ENCODE peak calls at places on chromosomes 12 and 14, in ten cellular contexts. Z, V, X, I, Q, R, P, K, S and C are unnamed samples.

GRCh38 chr12:131041968-131042847 is 88.5 kb downstream of the ADGRD1 start:
- DNase-seq in Z (no peak), V (no peak), X (no peak), I (no peak), Q (no peak), R (no peak), P (no peak), K (peak), S (no peak), C (no peak)

GRCh38 chr12:58186914-58187313 is 245.5 kb downstream of the ATP23 start:
- DNase-seq in Z (no peak), V (no peak), X (no peak), I (no peak), Q (no peak), R (no peak), P (no peak), K (no peak), S (no peak), C (no peak)

GRCh38 chr12:13100882-13101769 is 2.3 kb downstream of the GSG1 start:
- DNase-seq in Z (peak), V (peak), X (peak), I (peak), Q (peak), R (peak), P (peak), K (peak), S (peak), C (peak)

GRCh38 chr14:89695846-89696245 is 258.7 kb downstream of the EFCAB11 start:
- DNase-seq in Z (no peak), V (no peak), X (no peak), I (no peak), Q (no peak), R (no peak), P (no peak), K (no peak), S (no peak), C (no peak)

GRCh38 chr14:101477648-101478047 is 83.6 kb upstream of the DIO3 start:
- DNase-seq in Z (no peak), V (no peak), X (no peak), I (peak), Q (no peak), R (no peak), P (no peak), K (no peak), S (peak), C (no peak)

GRCh38 chr14:75968461-75968860 is 13.3 kb downstream of the TGFB3 start:
- DNase-seq in Z (peak), V (no peak), X (no peak), I (no peak), Q (no peak), R (no peak), P (no peak), K (no peak), S (peak), C (no peak)

GRCh38 chr14:68834816-68835215 is 41.9 kb upstream of the ZFP36L1 start:
- DNase-seq in Z (no peak), V (no peak), X (no peak), I (no peak), Q (no peak), R (no peak), P (no peak), K (no peak), S (no peak), C (no peak)

GRCh38 chr12:82517027-82517426 is 158.7 kb downstream of the METTL25 start:
- DNase-seq in Z (no peak), V (no peak), X (no peak), I (peak), Q (peak), R (no peak), P (peak), K (no peak), S (no peak), C (peak)

GRCh38 chr14:70934502-70935134 is 27.4 kb downstream of the PCNX1 start:
- DNase-seq in Z (no peak), V (no peak), X (no peak), I (peak), Q (no peak), R (no peak), P (no peak), K (no peak), S (no peak), C (no peak)

GRCh38 chr12:54393350-54393655 is 8.8 kb upstream of the ZNF385A start:
- DNase-seq in Z (no peak), V (no peak), X (no peak), I (no peak), Q (no peak), R (no peak), P (no peak), K (no peak), S (no peak), C (no peak)
- TF ChIP-seq POLR2A in Z (no peak), V (no peak), X (no peak), I (no peak), Q (no peak), R (no peak), P (no peak), K (no peak), S (no peak), C (no peak)

GRCh38 chr12:120708646-120709045 is 1.6 kb upstream of the UNC119B start:
- DNase-seq in Z (no peak), V (no peak), X (no peak), I (no peak), Q (no peak), R (no peak), P (no peak), K (no peak), S (no peak), C (no peak)

GRCh38 chr12:120712654-120713053 is 2.4 kb downstream of the UNC119B start:
- DNase-seq in Z (no peak), V (no peak), X (no peak), I (no peak), Q (no peak), R (no peak), P (no peak), K (no peak), S (no peak), C (no peak)

GRCh38 chr12:120710805-120711296 is 593 bp downstream of the UNC119B start:
- DNase-seq in Z (peak), V (peak), X (no peak), I (no peak), Q (no peak), R (peak), P (no peak), K (peak), S (no peak), C (peak)

GRCh38 chr12:120711411-120711810 is 1.2 kb downstream of the UNC119B start:
- DNase-seq in Z (no peak), V (no peak), X (no peak), I (no peak), Q (no peak), R (no peak), P (no peak), K (no peak), S (no peak), C (no peak)

DNA sequence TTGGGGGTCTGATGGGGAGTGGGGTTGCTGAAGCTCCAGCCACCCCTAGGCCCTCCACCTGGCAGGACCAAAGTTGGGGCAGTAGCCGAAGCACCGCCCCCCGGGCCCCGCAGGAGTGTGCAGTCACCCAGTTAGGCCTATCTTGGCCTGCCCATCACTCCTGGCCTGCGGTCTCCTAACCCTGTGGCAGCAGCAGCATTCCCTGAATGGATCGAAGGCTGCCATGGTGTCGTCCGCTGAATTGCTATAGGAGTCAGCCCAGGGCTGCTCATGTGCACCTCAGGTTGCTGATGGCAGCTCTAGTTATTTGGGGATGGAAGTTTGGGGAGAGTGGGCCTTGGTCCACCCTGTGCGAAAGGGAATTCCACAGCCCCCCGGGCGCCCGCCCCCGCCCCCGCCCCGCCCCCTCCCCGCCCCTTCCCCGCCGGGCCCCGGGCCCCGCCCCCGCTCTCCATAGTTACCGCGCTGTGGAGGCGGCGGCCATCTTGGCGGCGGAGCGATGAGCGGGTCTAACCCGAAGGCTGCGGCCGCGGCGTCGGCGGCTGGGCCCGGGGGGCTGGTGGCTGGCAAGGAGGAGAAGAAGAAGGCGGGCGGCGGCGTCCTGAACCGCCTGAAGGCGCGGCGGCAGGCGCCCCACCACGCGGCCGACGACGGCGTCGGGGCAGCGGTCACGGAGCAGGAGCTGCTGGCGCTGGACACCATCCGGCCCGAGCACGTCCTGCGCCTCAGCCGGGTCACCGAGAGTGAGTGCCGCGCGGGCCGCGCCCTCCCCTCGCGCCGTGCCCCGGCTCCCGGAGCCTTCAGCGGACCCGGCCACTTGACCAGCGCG is at the start of gene UNC119B:
- DNase-seq in Z (peak), V (peak), X (peak), I (peak), Q (peak), R (peak), P (no peak), K (peak), S (peak), C (peak)
- TF ChIP-seq POLR2A in Z (peak), V (peak), X (no peak), I (peak), Q (peak), R (peak), P (no peak), K (no peak), S (no peak), C (peak)

GRCh38 chr12:6953417-6954315 is 2.5 kb downstream of the PTPN6 start:
- DNase-seq in Z (no peak), V (no peak), X (peak), I (no peak), Q (peak), R (no peak), P (no peak), K (peak), S (no peak), C (no peak)
- TF ChIP-seq POLR2A in Z (no peak), V (peak), X (no peak), I (no peak), Q (peak), R (no peak), P (no peak), K (no peak), S (no peak), C (peak)

DNA sequence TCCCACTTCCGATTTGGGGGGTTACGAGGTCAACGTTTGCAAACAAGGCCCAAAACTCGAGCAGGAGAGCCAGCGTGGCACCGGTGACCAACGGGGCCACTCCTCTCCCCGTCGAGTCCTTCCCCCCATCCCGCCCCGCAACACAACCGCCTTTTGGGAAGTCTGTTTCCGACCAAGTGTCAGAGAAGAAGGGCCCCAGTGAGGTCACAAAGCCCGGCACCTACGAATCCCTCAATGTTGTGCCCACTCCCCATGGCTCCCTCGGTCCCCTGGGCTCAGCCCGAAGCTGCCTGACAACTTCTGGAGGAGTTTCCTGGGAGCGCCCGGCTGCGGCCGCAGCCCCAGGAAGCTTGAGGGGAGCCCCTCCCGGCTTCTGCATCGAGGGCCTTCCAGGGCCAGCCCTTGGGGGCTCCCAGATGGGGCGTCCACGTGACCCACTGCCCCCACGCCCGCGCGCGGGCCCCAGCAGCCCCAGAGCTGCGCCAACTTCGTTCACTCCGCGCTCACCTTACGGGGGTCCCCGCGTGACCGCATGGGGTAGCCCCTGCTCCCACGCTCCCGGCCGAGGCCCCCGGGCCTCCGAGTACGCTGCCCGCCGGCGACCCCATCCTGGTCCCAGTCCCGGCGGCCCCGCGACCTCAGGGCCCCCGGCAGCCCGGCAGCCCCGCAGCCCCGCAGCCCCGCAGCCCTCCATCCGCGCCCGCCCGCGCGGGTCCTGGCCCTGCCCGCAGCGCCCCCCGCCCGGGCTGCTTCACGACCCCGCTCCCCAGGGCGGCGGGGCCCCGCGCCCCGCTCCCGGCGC is 1.1 kb downstream of the CDK2AP1 start:
- DNase-seq in Z (peak), V (no peak), X (no peak), I (peak), Q (no peak), R (no peak), P (no peak), K (peak), S (no peak), C (peak)
- TF ChIP-seq POLR2A in Z (no peak), V (no peak), X (no peak), I (no peak), Q (no peak), R (no peak), P (no peak), K (no peak), S (no peak), C (no peak)